ENCODE peak calls at places on chromosomes 6 and 20, in four cellular contexts. Q, I, G and D are unnamed samples.

GRCh38 chr6:24874128-24874527 is 61.6 kb downstream of the RIPOR2 start:
- DNase-seq in Q (no peak), I (no peak), G (no peak), D (no peak)

GRCh38 chr6:169223006-169223405 is 30.6 kb downstream of the THBS2 start:
- DNase-seq in Q (no peak), I (no peak), G (no peak), D (no peak)

GRCh38 chr6:2938632-2939083 is 32.7 kb downstream of the SERPINB6 start:
- DNase-seq in Q (no peak), I (no peak), G (no peak), D (peak; percentile 92)

GRCh38 chr6:33616913-33617312 is 4.2 kb upstream of the ITPR3 start:
- DNase-seq in Q (no peak), I (no peak), G (peak; percentile 82), D (no peak)

GRCh38 chr6:47168176-47168575 is 126.0 kb upstream of the ADGRF1 start:
- DNase-seq in Q (peak; percentile 80), I (peak; percentile 18), G (peak; percentile 98), D (peak; percentile 22)

GRCh38 chr20:50320910-50321796 is 130.5 kb downstream of the CEBPB start:
- DNase-seq in Q (peak; percentile 94), I (no peak), G (peak; percentile 100), D (peak; percentile 95)

GRCh38 chr6:74931567-74931966 is 274.3 kb downstream of the COL12A1 start:
- DNase-seq in Q (no peak), I (no peak), G (peak; percentile 34), D (no peak)

GRCh38 chr20:5658897-5659296 is 91.3 kb upstream of the SHLD1 start:
- DNase-seq in Q (peak; percentile 69), I (peak; percentile 20), G (no peak), D (no peak)

GRCh38 chr6:22717906-22718305 is 148.5 kb downstream of the HDGFL1 start:
- DNase-seq in Q (no peak), I (peak; percentile 97), G (no peak), D (no peak)

GRCh38 chr20:62970307-62971210 is 18.1 kb downstream of the SLC17A9 start:
- DNase-seq in Q (no peak), I (no peak), G (no peak), D (peak; percentile 52)

GRCh38 chr6:11414564-11414963 is 123.0 kb upstream of the TMEM170B start:
- DNase-seq in Q (no peak), I (no peak), G (peak; percentile 57), D (peak; percentile 84)

GRCh38 chr6:110551088-110551487 is 74.7 kb upstream of the SLC22A16 start:
- DNase-seq in Q (no peak), I (no peak), G (no peak), D (no peak)

GRCh38 chr20:45104786-45105185 is 3.9 kb upstream of the KCNS1 start:
- DNase-seq in Q (no peak), I (no peak), G (peak; percentile 79), D (no peak)

GRCh38 chr6:3997144-3997770 is 81.7 kb downstream of the FAM217A start:
- DNase-seq in Q (no peak), I (no peak), G (no peak), D (no peak)

GRCh38 chr6:128712898-128713297 is 170.0 kb upstream of the LAMA2 start:
- DNase-seq in Q (no peak), I (no peak), G (no peak), D (no peak)

GRCh38 chr20:26163890-26164289 is 467.2 kb upstream of the ZNF337 start:
- DNase-seq in Q (no peak), I (no peak), G (peak; percentile 92), D (no peak)

GRCh38 chr6:29964904-29965872 is 22.9 kb downstream of the HLA-A start:
- DNase-seq in Q (peak; percentile 84), I (peak; percentile 78), G (peak; percentile 94), D (peak; percentile 89)

GRCh38 chr6:167045828-167046580 is 46.8 kb downstream of the CEP43 start:
- DNase-seq in Q (no peak), I (no peak), G (peak; percentile 9), D (peak; percentile 23)

GRCh38 chr6:92361990-92362770 is 1057.2 kb downstream of the EPHA7 start:
- DNase-seq in Q (no peak), I (no peak), G (no peak), D (no peak)

GRCh38 chr20:9978395-9979004 is 56.3 kb upstream of the ANKEF1 start:
- DNase-seq in Q (no peak), I (peak; percentile 94), G (peak; percentile 33), D (peak; percentile 75)

GRCh38 chr6:2845880-2846208 is 4.2 kb upstream of the SERPINB1 start:
- DNase-seq in Q (no peak), I (no peak), G (no peak), D (no peak)

GRCh38 chr6:26121141-26122004 is 34.1 kb downstream of the HFE start:
- DNase-seq in Q (no peak), I (no peak), G (no peak), D (peak; percentile 89)

GRCh38 chr6:89483111-89483720 is 50.3 kb downstream of the ANKRD6 start:
- DNase-seq in Q (no peak), I (no peak), G (no peak), D (no peak)

GRCh38 chr20:59676126-59676876 is 72.0 kb downstream of the PHACTR3 start:
- DNase-seq in Q (no peak), I (no peak), G (no peak), D (no peak)

GRCh38 chr6:21141616-21142303 is 451.8 kb upstream of the SOX4 start:
- DNase-seq in Q (no peak), I (no peak), G (no peak), D (no peak)

GRCh38 chr6:37518116-37518515 is 18.4 kb upstream of the CCDC167 start:
- DNase-seq in Q (no peak), I (no peak), G (no peak), D (no peak)

GRCh38 chr6:12010635-12011275 is 1.4 kb upstream of the HIVEP1 start:
- DNase-seq in Q (peak; percentile 85), I (peak; percentile 87), G (no peak), D (peak; percentile 81)

GRCh38 chr20:16106191-16106849 is 466.9 kb downstream of the KIF16B start:
- DNase-seq in Q (no peak), I (no peak), G (no peak), D (no peak)

GRCh38 chr6:45326698-45327417 is 1.3 kb upstream of the RUNX2 start:
- DNase-seq in Q (no peak), I (no peak), G (no peak), D (no peak)

GRCh38 chr6:13513606-13514502 is 26.5 kb upstream of the GFOD1 start:
- DNase-seq in Q (no peak), I (no peak), G (no peak), D (no peak)

GRCh38 chr6:7165002-7165735 is 57.4 kb downstream of the RREB1 start:
- DNase-seq in Q (no peak), I (no peak), G (peak; percentile 54), D (peak; percentile 42)

GRCh38 chr6:7912736-7913517 is 2.3 kb upstream of the TXNDC5 start:
- DNase-seq in Q (no peak), I (no peak), G (no peak), D (no peak)

GRCh38 chr6:36615018-36615761 is 21.0 kb downstream of the SRSF3 start:
- DNase-seq in Q (peak; percentile 76), I (no peak), G (peak; percentile 25), D (peak; percentile 67)